ENCODE peak calls at places on chromosomes 12 and 14, in six cellular contexts. K is COR-L47; A is stimulated activated CD4-positive, alpha-beta T cell treated with anti-CD3 and anti-CD28 coated beads, Interleukin-1b, Interleukin-23, amount 100 ng/mL, for 4 hours; T is H54; E is activated T-cell treated with anti-CD3 and anti-CD28 coated beads, Interleukin-2, amount 50 U/mL, for 1 hour; X is kidney tubule cell. L is an unnamed sample.

GRCh38 chr12:127809236-127809635 is 457.7 kb upstream of the TMEM132C start:
- DNase-seq in K (no peak), A (no peak), T (no peak), E (no peak), X (peak), L (no peak)

GRCh38 chr12:5588231-5588995 is 156.5 kb downstream of the NTF3 start:
- DNase-seq in K (no peak), A (no peak), T (no peak), E (no peak), X (peak), L (no peak)

GRCh38 chr14:93120952-93121834 is 5.5 kb upstream of the ITPK1 start:
- DNase-seq in K (no peak), A (no peak), T (no peak), E (no peak), X (no peak), L (no peak)

GRCh38 chr14:36217732-36218131 is 41.2 kb upstream of the PTCSC3 start:
- DNase-seq in K (no peak), A (no peak), T (no peak), E (no peak), X (peak), L (no peak)

GRCh38 chr12:93844385-93844784 is 167.2 kb downstream of the CRADD start:
- DNase-seq in K (no peak), A (no peak), T (no peak), E (no peak), X (no peak), L (no peak)

GRCh38 chr12:8605057-8605456 is 7.6 kb downstream of the AICDA start:
- DNase-seq in K (no peak), A (no peak), T (no peak), E (no peak), X (no peak), L (no peak)

GRCh38 chr12:125194999-125195398 is 129.8 kb downstream of the AACS start:
- DNase-seq in K (no peak), A (no peak), T (no peak), E (no peak), X (no peak), L (no peak)

GRCh38 chr12:93163260-93164036 is 214.3 kb upstream of the NUDT4 start:
- DNase-seq in K (no peak), A (no peak), T (no peak), E (no peak), X (peak), L (no peak)

GRCh38 chr12:108899145-108899544 is 19.3 kb downstream of the DAO start:
- DNase-seq in K (no peak), A (no peak), T (no peak), E (no peak), X (no peak), L (no peak)

GRCh38 chr12:6946033-6946919 is 2.5 kb downstream of the C12orf57 start:
- DNase-seq in K (peak), A (no peak), T (no peak), E (peak), X (peak), L (peak)

GRCh38 chr14:35368583-35368982 is 36.0 kb downstream of the NFKBIA start:
- DNase-seq in K (no peak), A (no peak), T (no peak), E (no peak), X (peak), L (no peak)

GRCh38 chr12:131350943-131351318 is 360.0 kb upstream of the SFSWAP start:
- DNase-seq in K (no peak), A (no peak), T (no peak), E (no peak), X (no peak), L (no peak)

GRCh38 chr14:63499701-63500250 is 43.4 kb downstream of the PPP2R5E start:
- DNase-seq in K (no peak), A (no peak), T (no peak), E (no peak), X (no peak), L (no peak)

GRCh38 chr14:68503186-68503825 is 289.6 kb downstream of the ZFP36L1 start:
- DNase-seq in K (no peak), A (no peak), T (no peak), E (no peak), X (no peak), L (no peak)

GRCh38 chr12:24903305-24904088 is 45.4 kb downstream of the BCAT1 start:
- DNase-seq in K (no peak), A (no peak), T (no peak), E (no peak), X (no peak), L (peak)

GRCh38 chr14:90375934-90376333 is 20.9 kb upstream of the CALM1 start:
- DNase-seq in K (no peak), A (no peak), T (no peak), E (no peak), X (peak), L (no peak)

GRCh38 chr14:75427126-75427481 is 718 bp upstream of the JDP2 start:
- DNase-seq in K (no peak), A (no peak), T (no peak), E (no peak), X (no peak), L (no peak)

GRCh38 chr14:39376671-39377403 is 55.4 kb downstream of the FBXO33 start:
- DNase-seq in K (no peak), A (no peak), T (no peak), E (no peak), X (peak), L (no peak)

GRCh38 chr12:64269161-64269560 is 47.1 kb upstream of the KICS2 start:
- DNase-seq in K (no peak), A (no peak), T (no peak), E (no peak), X (no peak), L (no peak)

GRCh38 chr14:99441157-99441870 is 39.3 kb downstream of the SETD3 start:
- DNase-seq in K (no peak), A (no peak), T (no peak), E (no peak), X (no peak), L (no peak)

GRCh38 chr12:72295744-72296143 is 23.6 kb downstream of the TRHDE start:
- DNase-seq in K (no peak), A (no peak), T (no peak), E (no peak), X (peak), L (no peak)

GRCh38 chr12:96263449-96263902 is 69.3 kb downstream of the ELK3 start:
- DNase-seq in K (peak), A (no peak), T (no peak), E (no peak), X (no peak), L (no peak)

GRCh38 chr12:18970603-18971002 is 158.9 kb upstream of the PLEKHA5 start:
- DNase-seq in K (no peak), A (no peak), T (no peak), E (no peak), X (no peak), L (no peak)